ENCODE peak calls at places on chromosomes 13 and 19, in four cellular contexts. One of them, this sample, is unnamed.
A peak's percentile ranks its signal among the peaks of the same experiment; 100 is the strongest.

GRCh38 chr13:74891610-74892009 is 590.4 kb downstream of the TBC1D4 start:
- DNase-seq in breast epithelium: no peak
- DNase-seq in transverse colon: no peak
- DNase-seq in heart left ventricle: no peak
- DNase-seq in this sample: no peak

GRCh38 chr13:79803939-79804487 is 323.1 kb downstream of the NDFIP2 start:
- DNase-seq in heart left ventricle: no peak
- DNase-seq in transverse colon: no peak
- DNase-seq in breast epithelium: no peak
- DNase-seq in this sample: no peak

GRCh38 chr13:77143325-77143907 is 116.5 kb upstream of the FBXL3 start:
- DNase-seq in breast epithelium: no peak
- DNase-seq in heart left ventricle: no peak
- DNase-seq in transverse colon: no peak
- DNase-seq in this sample: no peak

GRCh38 chr13:22717036-22717435 is 463.7 kb upstream of the SGCG start:
- DNase-seq in breast epithelium: no peak
- DNase-seq in heart left ventricle: no peak
- DNase-seq in transverse colon: no peak
- DNase-seq in this sample: no peak

GRCh38 chr19:35512831-35513230 is 618 bp downstream of the DMKN start:
- DNase-seq in heart left ventricle: no peak
- DNase-seq in breast epithelium: no peak
- DNase-seq in transverse colon: no peak
- DNase-seq in this sample: no peak

GRCh38 chr19:34431681-34432402 is 3.7 kb downstream of the UBA2 start:
- DNase-seq in breast epithelium: no peak
- DNase-seq in heart left ventricle: no peak
- DNase-seq in transverse colon: no peak
- DNase-seq in this sample: no peak

GRCh38 chr13:106088094-106088493 is 447.4 kb downstream of the EFNB2 start:
- DNase-seq in breast epithelium: no peak
- DNase-seq in heart left ventricle: no peak
- DNase-seq in transverse colon: no peak
- DNase-seq in this sample: no peak

GRCh38 chr13:113114511-113115362 is 7.9 kb upstream of the F10 start:
- DNase-seq in transverse colon: peak; percentile 5
- DNase-seq in heart left ventricle: no peak
- DNase-seq in breast epithelium: peak; percentile 36
- DNase-seq in this sample: no peak

GRCh38 chr13:19888799-19889198 is 25.4 kb upstream of the ZMYM5 start:
- DNase-seq in breast epithelium: no peak
- DNase-seq in heart left ventricle: no peak
- DNase-seq in transverse colon: no peak
- DNase-seq in this sample: no peak

GRCh38 chr19:12365094-12365371 is 450 bp downstream of the ZNF442 start:
- DNase-seq in breast epithelium: no peak
- DNase-seq in heart left ventricle: no peak
- DNase-seq in transverse colon: peak; percentile 20
- DNase-seq in this sample: no peak

DNA sequence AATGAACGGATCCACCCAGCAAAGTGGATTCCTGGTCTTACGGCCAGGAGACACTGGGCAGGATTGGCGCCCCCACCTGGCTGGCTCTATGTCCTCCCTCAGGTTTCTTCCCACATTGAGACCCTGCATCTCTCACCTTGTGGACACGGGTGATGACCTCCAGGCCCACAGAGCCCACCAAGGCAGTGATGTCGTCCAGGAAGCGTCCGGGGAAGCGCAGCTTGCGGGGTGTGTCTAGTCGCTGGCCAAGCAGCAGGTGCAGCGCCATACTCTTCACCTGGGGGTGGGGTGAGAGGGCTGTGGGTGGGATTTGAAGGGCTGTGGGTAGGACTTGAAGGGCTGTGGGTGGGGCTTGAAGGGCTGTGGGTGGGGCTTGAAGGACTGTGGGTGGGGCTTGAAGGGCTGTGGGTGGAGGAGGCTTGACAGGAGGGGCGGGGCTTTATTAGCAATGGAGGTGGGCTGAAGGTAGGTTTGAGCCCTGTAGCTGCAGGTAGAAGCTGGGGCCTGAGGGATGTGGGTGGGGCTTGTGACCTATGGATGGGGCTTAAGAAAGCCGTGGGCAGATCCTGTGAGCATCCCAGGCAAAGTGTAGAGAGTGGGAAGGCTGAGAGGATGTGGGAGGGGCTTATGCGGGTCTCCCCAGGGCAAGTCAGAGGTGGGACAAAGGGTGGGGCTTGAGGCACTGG is 12.1 kb upstream of the ANGPTL8 start:
- DNase-seq in heart left ventricle: no peak
- DNase-seq in transverse colon: no peak
- DNase-seq in breast epithelium: no peak
- DNase-seq in this sample: no peak
- TF ChIP-seq CTCF in heart left ventricle: no peak
- TF ChIP-seq CTCF in transverse colon: no peak
- TF ChIP-seq CTCF in breast epithelium: no peak
- TF ChIP-seq CTCF in this sample: no peak

GRCh38 chr19:46979103-46979769 is 40.4 kb upstream of the NPAS1 start:
- DNase-seq in breast epithelium: no peak
- DNase-seq in heart left ventricle: no peak
- DNase-seq in transverse colon: no peak
- DNase-seq in this sample: peak; percentile 56
- H3K4me1 ChIP-seq in breast epithelium: peaks cover 13% of the 10 kb centered on the region
- H3K4me1 ChIP-seq in heart left ventricle: peaks cover 85% of the 10 kb centered on the region
- H3K4me1 ChIP-seq in transverse colon: peaks cover 65% of the 10 kb centered on the region
- H3K4me1 ChIP-seq in this sample: peaks cover 85% of the 10 kb centered on the region

DNA sequence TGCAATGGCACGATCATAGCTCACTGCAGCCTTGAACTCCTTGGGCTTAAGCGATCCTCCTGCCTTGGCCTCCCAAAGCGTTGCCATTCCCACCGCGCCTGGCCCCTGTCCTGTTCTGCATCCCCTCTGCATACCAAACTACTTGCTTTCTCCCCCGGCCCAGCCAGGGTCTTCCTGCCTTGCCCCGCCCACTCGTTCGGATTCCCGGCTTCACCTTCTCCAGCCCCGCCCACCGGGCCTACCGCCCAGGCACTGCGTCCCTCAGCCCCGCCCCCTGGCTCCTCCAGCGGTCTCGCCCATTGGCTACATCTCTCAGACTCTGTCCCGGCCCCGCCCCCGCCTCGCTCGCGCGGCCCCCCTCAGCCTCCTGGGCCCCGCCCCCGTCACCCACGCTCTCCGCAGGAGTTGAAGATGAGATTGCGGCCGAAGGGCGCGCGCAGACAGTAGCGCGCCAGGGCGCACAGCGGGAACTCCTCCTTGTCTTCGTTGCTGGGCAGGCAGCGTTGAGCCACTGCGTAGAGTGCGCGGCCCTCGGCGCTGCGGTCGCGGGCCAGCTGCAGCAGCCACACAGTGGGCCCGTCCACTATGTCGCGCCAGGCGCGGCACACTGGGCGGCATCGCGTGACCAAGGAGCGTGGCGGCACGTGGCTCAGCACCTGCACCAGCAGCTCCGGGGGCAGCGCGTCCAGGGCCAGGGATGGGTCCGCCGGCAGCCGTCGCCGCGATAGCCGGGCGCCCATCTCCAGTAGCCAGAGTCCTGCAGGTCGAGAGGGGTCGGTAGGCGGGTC is 19.0 kb downstream of the MRPS12 start:
- DNase-seq in transverse colon: peak; percentile 76
- DNase-seq in breast epithelium: peak; percentile 87
- DNase-seq in heart left ventricle: peak; percentile 93
- DNase-seq in this sample: peak; percentile 60
- H3K4me3 ChIP-seq in transverse colon: no peak overlapping the region
- H3K4me3 ChIP-seq in breast epithelium: peak overlapping the region; percentile 64
- H3K4me3 ChIP-seq in heart left ventricle: no peak overlapping the region
- H3K4me3 ChIP-seq in this sample: peak overlapping the region; percentile 1

GRCh38 chr19:5677156-5677555 is 3.2 kb downstream of the MICOS13 start:
- DNase-seq in breast epithelium: no peak
- DNase-seq in transverse colon: no peak
- DNase-seq in heart left ventricle: no peak
- DNase-seq in this sample: no peak
- TF ChIP-seq CTCF in breast epithelium: no peak
- TF ChIP-seq CTCF in transverse colon: no peak
- TF ChIP-seq CTCF in heart left ventricle: no peak
- TF ChIP-seq CTCF in this sample: no peak

DNA sequence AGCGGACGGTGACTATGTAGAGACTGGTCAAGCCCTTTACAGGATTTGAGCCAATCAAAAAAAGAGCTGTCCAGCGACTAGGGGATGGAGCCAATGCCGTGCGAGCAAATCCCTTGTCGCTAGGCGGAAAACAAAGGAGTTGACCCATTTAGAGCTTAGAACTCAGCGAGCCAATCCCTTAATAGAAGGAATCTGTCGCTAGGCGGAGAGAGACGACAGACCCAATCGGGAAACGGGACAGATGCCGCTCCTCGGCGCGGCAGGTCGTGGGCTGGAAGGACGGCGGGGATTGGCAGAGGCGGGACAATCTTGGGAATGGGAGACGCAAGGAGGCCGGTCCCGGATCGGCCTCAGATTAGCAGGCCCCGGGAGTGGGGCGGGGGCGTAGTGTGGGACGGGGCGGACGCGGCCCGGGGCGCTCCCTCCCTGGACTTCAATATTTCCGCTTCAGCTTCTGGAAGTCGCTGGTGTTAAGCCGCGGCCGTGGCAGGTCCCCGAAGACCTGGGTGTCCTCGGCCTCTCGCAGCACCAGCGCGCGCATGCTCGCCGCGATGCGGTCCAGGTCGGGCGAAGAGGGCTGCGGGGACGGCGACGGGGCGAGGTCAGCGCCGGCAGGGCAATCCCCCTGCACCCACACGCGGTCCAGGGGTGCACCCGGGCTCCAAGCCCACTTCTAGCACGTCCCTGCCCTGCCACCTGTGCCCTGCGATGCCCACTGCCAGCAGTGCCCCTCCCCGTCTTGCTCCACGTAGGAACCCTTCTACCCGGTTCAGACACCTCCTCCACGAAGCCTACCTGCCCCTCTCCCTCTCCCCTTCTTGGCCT is 2.3 kb upstream of the PNKP start:
- DNase-seq in breast epithelium: peak; percentile 97
- DNase-seq in heart left ventricle: peak; percentile 97
- DNase-seq in transverse colon: peak; percentile 97
- DNase-seq in this sample: peak; percentile 96
- H3K4me1 ChIP-seq in breast epithelium: no peaks in the 10 kb centered on the region
- H3K4me1 ChIP-seq in heart left ventricle: peaks cover 47% of the 10 kb centered on the region
- H3K4me1 ChIP-seq in transverse colon: peaks cover 49% of the 10 kb centered on the region
- H3K4me1 ChIP-seq in this sample: peaks cover 22% of the 10 kb centered on the region

GRCh38 chr13:33204130-33204927 is 81.2 kb downstream of the STARD13 start:
- DNase-seq in heart left ventricle: peak; percentile 63
- DNase-seq in breast epithelium: no peak
- DNase-seq in transverse colon: peak; percentile 59
- DNase-seq in this sample: no peak
- H3K4me3 ChIP-seq in heart left ventricle: peak overlapping the region; percentile 22
- H3K4me3 ChIP-seq in breast epithelium: peak overlapping the region; percentile 43
- H3K4me3 ChIP-seq in transverse colon: peak overlapping the region; percentile 9
- H3K4me3 ChIP-seq in this sample: no peak overlapping the region

DNA sequence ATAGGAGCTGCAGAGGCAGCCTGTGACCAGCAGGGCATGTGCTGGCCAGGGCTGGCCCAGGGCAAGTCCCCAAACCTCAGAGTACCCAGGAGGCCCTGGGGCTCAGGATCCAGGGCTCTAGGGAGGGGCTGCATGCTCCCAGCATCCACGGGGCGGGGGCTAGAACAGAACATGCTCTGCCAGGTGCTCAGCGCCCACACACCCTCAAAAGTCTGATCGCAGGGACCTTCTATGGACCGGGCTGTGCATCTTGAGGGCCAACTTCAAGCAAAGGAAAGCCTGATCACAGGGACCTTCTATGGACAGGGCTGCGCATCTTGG is 33.5 kb downstream of the ELL start:
- DNase-seq in breast epithelium: no peak
- DNase-seq in transverse colon: no peak
- DNase-seq in heart left ventricle: no peak
- DNase-seq in this sample: no peak
- TF ChIP-seq CTCF in breast epithelium: peak; percentile 38
- TF ChIP-seq CTCF in transverse colon: no peak
- TF ChIP-seq CTCF in heart left ventricle: no peak
- TF ChIP-seq CTCF in this sample: no peak

DNA sequence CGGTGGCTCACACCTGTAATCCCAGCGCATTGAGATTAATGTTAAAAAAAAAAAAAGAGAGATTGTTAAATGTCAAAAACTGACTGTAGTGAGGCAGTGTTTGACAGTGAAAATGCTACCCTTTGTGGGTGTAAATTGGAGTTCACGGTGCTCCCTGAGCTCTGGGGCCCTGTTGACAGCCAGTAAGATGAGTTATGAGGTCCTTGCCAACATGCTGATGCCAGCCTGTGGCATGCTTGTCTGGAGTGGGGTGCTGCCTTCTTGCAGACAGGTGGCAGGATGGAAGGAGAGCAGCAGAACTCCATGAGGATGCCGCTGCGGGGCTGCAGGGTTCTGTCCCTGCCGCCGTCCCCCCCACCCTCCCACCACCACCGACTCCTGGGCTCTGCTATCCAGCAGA is 25.9 kb downstream of the PRAM1 start:
- DNase-seq in transverse colon: no peak
- DNase-seq in breast epithelium: no peak
- DNase-seq in heart left ventricle: no peak
- DNase-seq in this sample: no peak
- H3K4me1 ChIP-seq in transverse colon: peaks cover 8% of the 10 kb centered on the region
- H3K4me1 ChIP-seq in breast epithelium: peaks cover 3% of the 10 kb centered on the region
- H3K4me1 ChIP-seq in heart left ventricle: peaks cover 48% of the 10 kb centered on the region
- H3K4me1 ChIP-seq in this sample: peaks cover 18% of the 10 kb centered on the region

GRCh38 chr13:110565296-110565695 is 3.8 kb upstream of the RAB20 start:
- DNase-seq in breast epithelium: no peak
- DNase-seq in transverse colon: no peak
- DNase-seq in heart left ventricle: no peak
- DNase-seq in this sample: peak; percentile 45

GRCh38 chr13:110561335-110562033 is at the start of gene RAB20:
- DNase-seq in transverse colon: peak; percentile 92
- DNase-seq in breast epithelium: peak; percentile 84
- DNase-seq in heart left ventricle: peak; percentile 94
- DNase-seq in this sample: peak; percentile 91

GRCh38 chr13:110562696-110563462 is 1.4 kb upstream of the RAB20 start:
- DNase-seq in breast epithelium: no peak
- DNase-seq in transverse colon: no peak
- DNase-seq in heart left ventricle: no peak
- DNase-seq in this sample: no peak

GRCh38 chr13:110564472-110564985 is 3.0 kb upstream of the RAB20 start:
- DNase-seq in heart left ventricle: no peak
- DNase-seq in breast epithelium: no peak
- DNase-seq in transverse colon: no peak
- DNase-seq in this sample: peak; percentile 58

GRCh38 chr13:110563463-110563774 is 1.9 kb upstream of the RAB20 start:
- DNase-seq in heart left ventricle: no peak
- DNase-seq in transverse colon: no peak
- DNase-seq in breast epithelium: no peak
- DNase-seq in this sample: no peak
- H3K4me3 ChIP-seq in heart left ventricle: no peak overlapping the region
- H3K4me3 ChIP-seq in transverse colon: no peak overlapping the region
- H3K4me3 ChIP-seq in breast epithelium: peak overlapping the region; percentile 90
- H3K4me3 ChIP-seq in this sample: no peak overlapping the region

GRCh38 chr13:101941095-101941777 is 460.6 kb downstream of the FGF14 start:
- DNase-seq in heart left ventricle: no peak
- DNase-seq in breast epithelium: no peak
- DNase-seq in transverse colon: no peak
- DNase-seq in this sample: no peak
- TF ChIP-seq CTCF in heart left ventricle: no peak
- TF ChIP-seq CTCF in breast epithelium: no peak
- TF ChIP-seq CTCF in transverse colon: no peak
- TF ChIP-seq CTCF in this sample: peak; percentile 27